ENCODE peak calls at places on chromosome 2, in seven cellular contexts. H is activated naive CD4-positive, alpha-beta T cell; U is tibial nerve; M is activated T-cell treated with anti-CD3 and anti-CD28 coated beads for 1 hour; I is hepatic stellate cell; T is substantia nigra; V is anterior cingulate cortex. N is an unnamed sample.

GRCh38 chr2:176552456-176553135 is 283.4 kb downstream of the MTX2 start:
- DNase-seq in I (peak), V (no peak), T (no peak), M (no peak), U (no peak), H (no peak), N (no peak)

GRCh38 chr2:118987886-118988285 is 45.9 kb downstream of the MARCO start:
- DNase-seq in H (no peak), T (no peak), I (no peak), U (no peak), M (no peak), V (no peak), N (no peak)

GRCh38 chr2:187577310-187577709 is 23.1 kb upstream of the TFPI start:
- DNase-seq in U (no peak), M (no peak), V (no peak), T (no peak), I (no peak), H (no peak), N (no peak)

GRCh38 chr2:197806317-197806633 is 1.9 kb downstream of the PLCL1 start:
- DNase-seq in T (no peak), H (no peak), V (no peak), M (no peak), U (no peak), I (no peak), N (no peak)

GRCh38 chr2:170829016-170829415 is 12.3 kb downstream of the GAD1 start:
- DNase-seq in M (no peak), V (no peak), T (no peak), I (no peak), U (no peak), H (no peak), N (no peak)

GRCh38 chr2:133977385-133977784 is 276.5 kb upstream of the MGAT5 start:
- DNase-seq in V (no peak), U (no peak), M (no peak), T (no peak), I (no peak), H (no peak), N (no peak)

GRCh38 chr2:54013996-54014395 is 43.2 kb upstream of the PSME4 start:
- DNase-seq in I (no peak), H (no peak), U (no peak), T (no peak), M (no peak), V (no peak), N (no peak)

GRCh38 chr2:182767578-182767977 is 51.5 kb downstream of the DNAJC10 start:
- DNase-seq in I (no peak), T (no peak), H (no peak), U (no peak), V (no peak), M (no peak), N (no peak)

GRCh38 chr2:75224636-75225094 is 25.3 kb upstream of the TACR1 start:
- DNase-seq in M (no peak), I (no peak), T (no peak), H (no peak), V (no peak), U (no peak), N (no peak)

N was measured in esophagus squamous epithelium.